ENCODE peak calls at places on chromosomes 7 and 10, in nine cellular contexts. B is suprapubic skin, Q is HepG2, M is ovary, F is upper lobe of left lung, H is heart left ventricle, J is esophagus squamous epithelium, E is H1, L is IMR-90. V is an unnamed sample. For H3K9me3 and H3K27me3, the result is how much of the 10 kb centered on the place peaks cover.

GRCh38 chr7:101363734-101364374 is 1.2 kb downstream of the COL26A1 start:
- DNase-seq in B (no peak), Q (peak), M (peak), F (peak), H (peak), J (no peak), E (no peak), L (peak), V (peak)

GRCh38 chr10:31694929-31695837 is 233.4 kb downstream of the ARHGAP12 start:
- DNase-seq in B (no peak), Q (no peak), M (no peak), F (peak), H (no peak), J (no peak), E (no peak), L (peak), V (no peak)

GRCh38 chr10:16656886-16657285 is 135.2 kb upstream of the C1QL3 start:
- DNase-seq in B (no peak), Q (no peak), M (no peak), F (no peak), H (no peak), J (no peak), E (no peak), L (no peak), V (no peak)

GRCh38 chr7:276230-276835 is 13.6 kb upstream of the FOXL3 start:
- DNase-seq in B (no peak), Q (no peak), M (no peak), F (no peak), H (peak), J (no peak), E (no peak), L (no peak), V (peak)

GRCh38 chr10:97408496-97408992 is 7.4 kb upstream of the RRP12 start:
- DNase-seq in B (no peak), Q (peak), M (no peak), F (peak), H (no peak), J (no peak), E (no peak), L (no peak), V (no peak)

GRCh38 chr7:69256634-69257081 is 341.6 kb upstream of the AUTS2 start:
- DNase-seq in B (peak), Q (no peak), M (no peak), F (no peak), H (peak), J (no peak), E (no peak), L (no peak), V (peak)

GRCh38 chr7:158838238-158838637 is 8.9 kb upstream of the ESYT2 start:
- DNase-seq in B (no peak), Q (no peak), M (no peak), F (no peak), H (no peak), J (no peak), E (no peak), L (no peak), V (no peak)

GRCh38 chr7:11934766-11935165 is 102.8 kb upstream of the THSD7A start:
- DNase-seq in B (no peak), Q (no peak), M (no peak), F (no peak), H (no peak), J (no peak), E (no peak), L (no peak), V (no peak)

GRCh38 chr7:112556633-112557032 is 75.8 kb downstream of the LSMEM1 start:
- DNase-seq in B (no peak), Q (no peak), M (no peak), F (no peak), H (no peak), J (no peak), E (no peak), L (peak), V (no peak)

GRCh38 chr10:92839191-92840085 is 8.9 kb upstream of the EXOC6 start:
- DNase-seq in B (no peak), Q (peak), M (peak), F (no peak), H (peak), J (no peak), E (no peak), L (peak), V (peak)

GRCh38 chr10:88991900-88992237 is 1.3 kb downstream of the FAS start:
- DNase-seq in B (no peak), Q (no peak), M (no peak), F (no peak), H (no peak), J (no peak), E (no peak), L (no peak), V (no peak)

GRCh38 chr10:58064714-58065528 is 202.8 kb downstream of the IPMK start:
- DNase-seq in B (no peak), Q (peak), M (peak), F (no peak), H (no peak), J (no peak), E (no peak), L (peak), V (no peak)

GRCh38 chr10:117617664-117618063 is 75.1 kb downstream of the EMX2 start:
- DNase-seq in B (no peak), Q (no peak), M (no peak), F (no peak), H (no peak), J (no peak), E (no peak), L (no peak), V (no peak)

GRCh38 chr10:121681171-121681752 is 83.0 kb upstream of the FGFR2 start:
- DNase-seq in B (no peak), Q (no peak), M (no peak), F (no peak), H (no peak), J (no peak), E (no peak), L (no peak), V (no peak)

GRCh38 chr10:27558612-27559020 is 54.5 kb downstream of the RAB18 start:
- DNase-seq in B (no peak), Q (peak), M (peak), F (no peak), H (peak), J (no peak), E (peak), L (peak), V (peak)

GRCh38 chr7:30135551-30136271 is 925 bp downstream of the MTURN start:
- DNase-seq in B (no peak), Q (peak), M (peak), F (peak), H (peak), J (no peak), E (no peak), L (peak), V (peak)

GRCh38 chr7:4241791-4242190 is 440.3 kb upstream of the FOXK1 start:
- DNase-seq in B (no peak), Q (no peak), M (no peak), F (peak), H (no peak), J (no peak), E (no peak), L (no peak), V (no peak)

GRCh38 chr7:144622751-144623150 is 213.1 kb downstream of the TPK1 start:
- DNase-seq in B (no peak), Q (no peak), M (no peak), F (no peak), H (no peak), J (no peak), E (no peak), L (no peak), V (no peak)

GRCh38 chr10:61902448-61903183 is 1.1 kb downstream of the ARID5B start:
- DNase-seq in B (peak), Q (peak), M (peak), F (no peak), H (no peak), J (no peak), E (no peak), L (peak), V (peak)

GRCh38 chr7:73353243-73353642 is 25.3 kb downstream of the FKBP6 start:
- DNase-seq in B (no peak), Q (no peak), M (no peak), F (no peak), H (no peak), J (no peak), E (no peak), L (no peak), V (no peak)

GRCh38 chr7:80440908-80441307 is 71.0 kb downstream of the GNAT3 start:
- DNase-seq in B (no peak), Q (no peak), M (no peak), F (no peak), H (no peak), J (no peak), E (no peak), L (peak), V (no peak)

GRCh38 chr10:22670796-22671195 is 43.6 kb downstream of the PIP4K2A start:
- DNase-seq in B (no peak), Q (no peak), M (no peak), F (no peak), H (peak), J (no peak), E (no peak), L (peak), V (no peak)

GRCh38 chr7:132140341-132140740 is 435.9 kb downstream of the PLXNA4 start:
- DNase-seq in B (no peak), Q (no peak), M (no peak), F (no peak), H (no peak), J (no peak), E (no peak), L (no peak), V (no peak)

GRCh38 chr7:129188892-129189660 is 643 bp downstream of the SMO start:
- DNase-seq in B (no peak), Q (no peak), M (peak), F (peak), H (no peak), J (no peak), E (no peak), L (peak), V (no peak)

GRCh38 chr7:12692035-12692434 is 4.6 kb downstream of the ARL4A start:
- DNase-seq in B (no peak), Q (no peak), M (no peak), F (no peak), H (no peak), J (no peak), E (no peak), L (no peak), V (no peak)

GRCh38 chr7:82319674-82320118 is 123.9 kb downstream of the CACNA2D1 start:
- DNase-seq in B (no peak), Q (no peak), M (peak), F (no peak), H (peak), J (no peak), E (no peak), L (peak), V (peak)

GRCh38 chr7:19747740-19748339 is 25.6 kb downstream of the TMEM196 start:
- DNase-seq in B (no peak), Q (peak), M (no peak), F (no peak), H (no peak), J (no peak), E (no peak), L (peak), V (no peak)

GRCh38 chr10:3978174-3978573 is 193.2 kb upstream of the KLF6 start:
- DNase-seq in B (no peak), Q (no peak), M (no peak), F (no peak), H (no peak), J (no peak), E (no peak), L (peak), V (no peak)

GRCh38 chr7:7183833-7184463 is 1.6 kb downstream of the C1GALT1 start:
- DNase-seq in B (no peak), Q (no peak), M (no peak), F (no peak), H (no peak), J (no peak), E (no peak), L (no peak), V (no peak)

GRCh38 chr7:7185382-7185989 is 3.1 kb downstream of the C1GALT1 start:
- DNase-seq in B (no peak), Q (no peak), M (no peak), F (no peak), H (no peak), J (no peak), E (no peak), L (no peak), V (no peak)

GRCh38 chr7:7182156-7183060 is at the start of gene C1GALT1:
- DNase-seq in B (peak), Q (peak), M (peak), F (peak), H (peak), J (peak), E (peak), L (peak), V (peak)

GRCh38 chr7:7181519-7182155 is 707 bp upstream of the C1GALT1 start:
- DNase-seq in B (no peak), Q (peak), M (peak), F (no peak), H (peak), J (no peak), E (no peak), L (peak), V (peak)

GRCh38 chr7:7183061-7183832 is 903 bp downstream of the C1GALT1 start:
- DNase-seq in B (peak), Q (no peak), M (no peak), F (peak), H (peak), J (no peak), E (no peak), L (no peak), V (peak)
- TF ChIP-seq POLR2A in B (no peak), Q (no peak), M (no peak), F (no peak), H (no peak), J (no peak), E (no peak), L (no peak), V (no peak)

DNA sequence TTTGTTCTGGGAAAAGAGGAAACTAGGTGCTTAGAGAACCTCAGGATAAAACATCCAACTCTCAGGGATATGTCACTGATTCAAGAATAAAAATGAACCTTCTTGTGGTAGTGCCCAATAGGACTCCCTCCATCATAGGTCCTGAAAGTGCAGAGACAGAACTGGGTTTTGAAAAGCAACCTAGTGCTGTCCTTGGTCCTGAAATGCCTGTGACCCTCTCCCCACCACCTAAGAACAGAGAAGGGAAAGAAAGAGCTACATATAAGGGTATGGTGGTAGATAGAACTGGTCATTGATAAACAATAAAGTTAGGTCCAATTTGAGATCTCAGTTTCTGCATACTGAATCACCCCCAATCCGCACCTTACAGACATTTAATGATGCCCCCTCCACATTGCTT is 953.3 kb downstream of the XPNPEP1 start:
- DNase-seq in B (no peak), Q (no peak), M (no peak), F (no peak), H (no peak), J (no peak), E (peak), L (peak), V (no peak)
- H3K9me3 ChIP-seq in B (under half), Q (half or more), M (under half), F (under half), H (under half), J (under half), E (under half), L (under half), V (under half)

DNA sequence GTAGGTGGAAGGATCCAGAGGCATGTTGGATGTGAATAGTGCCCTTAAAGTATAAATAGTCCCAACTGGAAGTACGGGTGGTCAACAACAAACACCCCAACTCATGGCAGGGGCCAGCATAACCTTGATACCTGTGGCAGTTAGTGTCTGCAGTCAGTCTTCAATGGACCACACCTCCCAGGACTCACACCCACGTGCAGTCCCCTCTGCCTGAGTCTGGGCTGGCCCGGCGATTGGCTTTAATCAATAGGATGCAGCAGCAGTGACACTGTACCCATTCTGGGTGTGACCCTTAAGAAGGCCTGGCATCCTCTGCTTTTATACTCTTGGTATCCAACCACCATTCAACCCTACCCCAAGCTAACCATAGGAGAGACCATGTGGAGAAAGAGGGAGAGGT is 18.6 kb downstream of the DRGX start:
- DNase-seq in B (no peak), Q (no peak), M (no peak), F (no peak), H (no peak), J (no peak), E (no peak), L (no peak), V (no peak)
- H3K27me3 ChIP-seq in B (under half), Q (under half), M (under half), F (under half), H (under half), J (under half), E (under half), L (under half), V (under half)

GRCh38 chr10:43574035-43574892 is at the start of gene ZNF239:
- DNase-seq in B (peak), Q (no peak), M (peak), F (peak), H (peak), J (peak), E (peak), L (peak), V (peak)
- TF ChIP-seq POLR2A in B (no peak), Q (no peak), M (peak), F (no peak), H (no peak), J (no peak), E (no peak), L (no peak), V (peak)